ENCODE peak calls at places on chromosomes 3 and 15, in five cellular contexts. Q, W, H, Y and M are unnamed samples. For H3K36me3 and H3K9me3, the result is how much of the 10 kb centered on the place peaks cover.

GRCh38 chr3:50523170-50523865 is 19.9 kb upstream of the CACNA2D2 start:
- DNase-seq in Q (peak), W (no peak), H (no peak), Y (no peak), M (no peak)

GRCh38 chr3:187880438-187880837 is 135.2 kb upstream of the BCL6 start:
- DNase-seq in Q (no peak), W (no peak), H (peak), Y (no peak), M (no peak)

GRCh38 chr3:46662771-46663551 is 30.5 kb downstream of the ALS2CL start:
- DNase-seq in Q (no peak), W (no peak), H (peak), Y (peak), M (no peak)

GRCh38 chr3:8607285-8608040 is 37.1 kb downstream of the SSUH2 start:
- DNase-seq in Q (peak), W (peak), H (peak), Y (peak), M (no peak)

GRCh38 chr3:6921041-6921440 is 60.1 kb downstream of the GRM7 start:
- DNase-seq in Q (no peak), W (no peak), H (no peak), Y (no peak), M (no peak)

GRCh38 chr15:51750942-51751686 is at the start of gene TMOD2:
- DNase-seq in Q (peak), W (no peak), H (peak), Y (peak), M (no peak)

GRCh38 chr15:31752363-31752762 is 278.0 kb upstream of the CHRNA7 start:
- DNase-seq in Q (no peak), W (no peak), H (peak), Y (no peak), M (no peak)

GRCh38 chr3:33858131-33858530 is 59.7 kb downstream of the PDCD6IP start:
- DNase-seq in Q (no peak), W (no peak), H (peak), Y (no peak), M (no peak)

GRCh38 chr3:102036015-102036414 is 186.7 kb downstream of the NFKBIZ start:
- DNase-seq in Q (no peak), W (no peak), H (no peak), Y (no peak), M (peak)

GRCh38 chr3:53274938-53275666 is 19.3 kb upstream of the TKT start:
- DNase-seq in Q (no peak), W (no peak), H (no peak), Y (no peak), M (peak)

GRCh38 chr3:46673151-46674030 is 20.1 kb downstream of the ALS2CL start:
- DNase-seq in Q (no peak), W (no peak), H (no peak), Y (no peak), M (no peak)

GRCh38 chr15:48481802-48482201 is 150.6 kb downstream of the DUT start:
- DNase-seq in Q (no peak), W (no peak), H (no peak), Y (no peak), M (no peak)

GRCh38 chr3:16865335-16865734 is 19.4 kb upstream of the PLCL2 start:
- DNase-seq in Q (no peak), W (no peak), H (no peak), Y (no peak), M (no peak)

GRCh38 chr15:80776420-80777045 is 2.6 kb upstream of the CEMIP start:
- DNase-seq in Q (peak), W (peak), H (peak), Y (peak), M (peak)

GRCh38 chr3:101803939-101804338 is 24.9 kb downstream of the NXPE3 start:
- DNase-seq in Q (no peak), W (no peak), H (no peak), Y (no peak), M (no peak)

GRCh38 chr15:38793181-38793580 is 228.6 kb upstream of the RASGRP1 start:
- DNase-seq in Q (no peak), W (no peak), H (no peak), Y (no peak), M (no peak)

GRCh38 chr3:86225461-86225860 is 765.5 kb downstream of the VGLL3 start:
- DNase-seq in Q (no peak), W (no peak), H (no peak), Y (no peak), M (no peak)

GRCh38 chr3:154970796-154971195 is 109.3 kb upstream of the MME start:
- DNase-seq in Q (no peak), W (no peak), H (peak), Y (peak), M (no peak)

DNA sequence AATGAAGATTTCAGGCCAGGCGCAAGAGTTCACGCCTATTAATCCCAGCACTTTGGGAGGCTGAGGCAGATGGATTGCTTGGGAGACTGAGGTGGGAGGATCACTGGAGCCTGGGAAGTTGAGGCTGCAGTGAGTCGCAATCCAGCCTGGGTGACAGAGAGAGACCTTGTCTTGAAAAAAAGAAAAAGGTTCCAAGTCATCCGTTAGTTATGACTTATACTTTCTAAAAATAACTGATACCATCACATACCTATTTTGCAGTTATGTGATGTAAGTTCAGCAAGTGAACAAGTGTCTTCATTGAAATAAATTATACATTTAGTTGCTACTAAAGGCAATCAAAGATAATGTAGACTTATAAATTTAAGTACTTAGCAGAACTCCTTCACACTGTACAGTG is 22.1 kb downstream of the CLPX start:
- DNase-seq in Q (no peak), W (no peak), H (peak), Y (no peak), M (no peak)
- H3K36me3 ChIP-seq in Q (under half), W (under half), H (half or more), Y (under half), M (half or more)

GRCh38 chr3:40737343-40737742 is 212.6 kb downstream of the ZNF621 start:
- DNase-seq in Q (no peak), W (no peak), H (no peak), Y (no peak), M (no peak)

GRCh38 chr3:40736943-40737342 is 212.2 kb downstream of the ZNF621 start:
- DNase-seq in Q (no peak), W (no peak), H (no peak), Y (no peak), M (no peak)

GRCh38 chr3:40745381-40746106 is 220.8 kb downstream of the ZNF621 start:
- DNase-seq in Q (no peak), W (no peak), H (no peak), Y (no peak), M (no peak)

GRCh38 chr3:40741729-40742128 is 217.0 kb downstream of the ZNF621 start:
- DNase-seq in Q (peak), W (no peak), H (no peak), Y (peak), M (peak)
- TF ChIP-seq EZH2phosphoT487 in Q (no peak), W (no peak), H (no peak), Y (no peak), M (no peak)

DNA sequence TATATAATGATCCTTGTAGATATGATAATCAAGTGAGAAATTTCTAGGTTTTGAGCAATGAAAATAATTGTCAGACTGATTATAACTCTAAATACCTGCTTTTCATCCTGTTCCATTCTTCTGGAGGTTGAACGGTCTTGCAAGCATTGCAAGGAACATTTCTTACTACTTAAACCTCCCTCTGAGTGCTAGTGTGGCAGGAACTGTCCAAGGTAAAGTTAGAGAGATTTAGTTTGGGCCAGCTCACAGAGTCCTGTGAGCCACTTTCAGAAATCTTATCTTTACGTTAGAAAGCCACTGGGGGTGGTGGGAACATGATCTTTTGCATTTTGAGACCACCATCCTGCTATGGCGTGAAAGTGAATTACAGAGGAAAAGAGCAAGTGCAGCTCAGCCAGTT is 121.1 kb upstream of the NPHP3 start:
- DNase-seq in Q (no peak), W (no peak), H (no peak), Y (no peak), M (no peak)
- H3K9me3 ChIP-seq in Q (under half), W (under half), H (under half), Y (under half), M (under half)

GRCh38 chr3:191361456-191361855 is 31.1 kb upstream of the UTS2B start:
- DNase-seq in Q (peak), W (no peak), H (no peak), Y (no peak), M (no peak)

GRCh38 chr3:191362524-191363090 is 32.3 kb upstream of the UTS2B start:
- DNase-seq in Q (no peak), W (no peak), H (no peak), Y (no peak), M (no peak)

GRCh38 chr3:191363221-191363620 is 32.9 kb upstream of the UTS2B start:
- DNase-seq in Q (no peak), W (no peak), H (no peak), Y (no peak), M (no peak)

GRCh38 chr3:191360620-191361019 is 30.3 kb upstream of the UTS2B start:
- DNase-seq in Q (no peak), W (no peak), H (no peak), Y (no peak), M (no peak)

DNA sequence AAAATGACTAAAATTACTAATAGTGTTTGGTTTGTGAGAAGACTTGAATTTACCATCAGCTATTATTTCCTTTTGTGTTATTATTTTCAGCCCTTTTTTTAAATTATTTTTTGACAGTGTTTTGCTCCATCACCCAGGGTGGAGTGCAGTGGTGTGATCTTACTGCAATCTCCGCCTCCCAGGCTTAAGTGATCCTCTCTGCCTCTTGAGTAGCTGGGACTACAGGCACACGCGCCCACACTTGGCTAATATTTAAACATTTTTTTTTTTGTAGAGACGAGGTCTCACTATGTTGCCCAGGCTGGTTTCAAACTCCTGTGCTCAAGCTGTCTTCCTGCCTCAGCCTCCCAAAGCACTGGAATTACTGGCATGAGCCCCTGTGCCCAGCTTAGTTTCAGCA is 31.7 kb upstream of the UTS2B start:
- DNase-seq in Q (no peak), W (no peak), H (no peak), Y (no peak), M (no peak)
- H3K36me3 ChIP-seq in Q (under half), W (under half), H (half or more), Y (under half), M (half or more)

GRCh38 chr15:25737218-25737643 is 125.9 kb downstream of the ATP10A start:
- DNase-seq in Q (no peak), W (no peak), H (peak), Y (no peak), M (no peak)
- TF ChIP-seq EZH2phosphoT487 in Q (no peak), W (no peak), H (no peak), Y (no peak), M (no peak)

DNA sequence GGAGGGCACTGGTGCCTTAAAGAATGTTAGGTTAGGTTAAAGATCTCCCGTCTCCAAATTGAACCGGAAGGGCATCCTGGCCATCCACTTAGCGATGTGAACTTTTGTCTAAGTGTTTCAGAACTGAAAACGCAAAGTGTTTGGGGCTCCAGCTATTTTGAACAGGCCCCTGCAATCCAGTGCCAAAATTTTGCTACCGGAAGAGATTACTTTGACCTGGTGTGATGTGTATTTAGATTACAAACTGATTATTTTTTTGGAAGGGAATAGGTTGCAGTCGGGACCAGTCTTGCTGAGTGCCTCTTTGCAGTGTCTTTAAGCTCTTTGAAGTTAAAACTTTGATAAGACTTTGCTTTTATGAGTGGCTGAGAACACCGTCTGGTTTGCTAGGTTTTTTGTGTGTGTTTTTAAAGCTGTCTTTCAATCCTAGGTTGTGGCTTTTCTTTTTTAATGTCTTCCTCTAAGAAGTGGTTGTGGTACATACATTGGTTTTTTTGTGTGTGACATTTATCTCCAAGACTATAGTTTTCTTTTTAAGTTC is 179.6 kb downstream of the OR4M2 start:
- DNase-seq in Q (no peak), W (no peak), H (no peak), Y (no peak), M (no peak)
- H3K9me3 ChIP-seq in Q (under half), W (under half), H (under half), Y (under half), M (under half)

DNA sequence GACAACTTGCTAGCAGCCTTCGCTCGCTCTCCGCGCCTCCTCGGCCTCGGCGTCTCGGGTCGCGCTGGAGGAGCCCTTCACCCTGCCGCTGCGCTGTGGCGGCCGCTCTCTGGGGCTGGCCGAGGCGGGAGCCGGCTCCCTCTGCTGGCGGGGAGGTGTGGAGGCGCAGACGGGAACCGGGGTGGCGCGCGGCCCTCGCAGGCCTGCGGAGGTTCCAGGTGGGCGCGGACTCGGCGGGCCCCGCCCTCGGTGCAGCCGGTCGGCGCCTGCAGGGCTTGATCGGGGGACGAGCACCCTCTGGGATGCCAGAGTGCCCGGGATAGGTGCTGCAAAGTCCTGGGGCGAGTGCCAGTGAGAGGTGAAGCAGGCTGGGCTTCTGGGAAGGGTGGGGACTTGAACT is 989.9 kb downstream of the ROBO2 start:
- DNase-seq in Q (no peak), W (no peak), H (no peak), Y (no peak), M (no peak)
- H3K36me3 ChIP-seq in Q (under half), W (under half), H (under half), Y (under half), M (under half)

GRCh38 chr15:28962851-28963710 is 77.3 kb downstream of the APBA2 start:
- DNase-seq in Q (no peak), W (no peak), H (no peak), Y (no peak), M (no peak)
- TF ChIP-seq EZH2phosphoT487 in Q (no peak), W (no peak), H (no peak), Y (no peak), M (no peak)

DNA sequence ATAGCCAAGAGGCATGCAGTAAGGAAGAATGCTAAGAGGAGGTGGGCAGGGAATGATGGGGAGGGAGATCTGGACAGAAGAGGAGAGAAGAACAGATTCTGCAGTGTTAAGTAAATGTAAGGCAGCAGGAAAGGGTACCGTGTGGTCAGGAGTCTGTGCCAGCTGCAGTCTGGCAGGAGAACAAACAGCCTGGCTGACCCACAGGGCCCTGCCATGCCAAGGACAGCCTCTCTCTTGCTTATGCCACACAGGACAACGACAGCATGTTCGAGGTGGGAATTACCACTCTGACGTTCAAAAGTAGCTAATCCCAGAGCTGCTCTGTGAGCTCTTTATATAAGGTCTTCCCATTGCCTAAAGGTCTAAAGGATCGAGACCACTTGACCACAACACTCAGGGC is 31.3 kb downstream of the DAPK2 start:
- DNase-seq in Q (no peak), W (no peak), H (no peak), Y (no peak), M (no peak)
- H3K9me3 ChIP-seq in Q (under half), W (under half), H (under half), Y (under half), M (under half)

DNA sequence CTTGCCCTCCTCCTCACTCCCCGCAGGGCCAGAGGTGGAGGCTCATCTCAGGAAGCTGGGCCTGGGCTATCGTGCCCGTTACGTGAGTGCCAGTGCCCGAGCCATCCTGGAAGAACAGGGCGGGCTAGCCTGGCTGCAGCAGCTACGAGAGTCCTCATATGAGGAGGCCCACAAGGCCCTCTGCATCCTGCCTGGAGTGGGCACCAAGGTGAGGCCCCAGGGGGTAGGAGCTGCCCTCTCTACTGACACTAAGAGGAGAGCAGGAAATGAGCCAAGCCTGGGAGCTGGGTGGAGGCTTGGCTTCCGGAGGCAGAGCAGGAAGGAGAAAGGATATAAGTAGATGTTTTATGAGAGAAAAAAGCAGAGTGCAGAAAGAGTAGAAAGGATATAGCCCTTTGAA is 4.9 kb downstream of the OGG1 start:
- DNase-seq in Q (no peak), W (no peak), H (no peak), Y (no peak), M (peak)
- H3K36me3 ChIP-seq in Q (under half), W (under half), H (under half), Y (under half), M (half or more)